ENCODE peak calls at places on chromosomes 16 and 17, in ten cellular contexts. Q, L, V, J, U, I, P, T, H and C are unnamed samples.

GRCh38 chr17:29076722-29077121 is 33.8 kb downstream of the PIPOX start:
- DNase-seq in Q (peak; percentile 76), L (no peak), V (no peak), J (no peak), U (no peak), I (no peak), P (no peak), T (no peak), H (no peak), C (no peak)

GRCh38 chr17:4536259-4536741 is 18.9 kb downstream of the MYBBP1A start:
- DNase-seq in Q (peak; percentile 62), L (no peak), V (no peak), J (no peak), U (no peak), I (no peak), P (no peak), T (no peak), H (no peak), C (no peak)

GRCh38 chr16:73996624-73997339 is 299.8 kb upstream of the PSMD7 start:
- DNase-seq in Q (no peak), L (no peak), V (no peak), J (no peak), U (no peak), I (no peak), P (no peak), T (no peak), H (no peak), C (no peak)

GRCh38 chr17:10197721-10198508 is 491 bp downstream of the GAS7 start:
- DNase-seq in Q (peak; percentile 54), L (peak; percentile 61), V (no peak), J (no peak), U (no peak), I (peak; percentile 30), P (peak; percentile 30), T (no peak), H (no peak), C (no peak)

GRCh38 chr16:87688876-87689815 is 76.6 kb downstream of the KLHDC4 start:
- DNase-seq in Q (no peak), L (no peak), V (no peak), J (no peak), U (no peak), I (no peak), P (no peak), T (no peak), H (no peak), C (no peak)

GRCh38 chr16:88955906-88956305 is 21.1 kb downstream of the CBFA2T3 start:
- DNase-seq in Q (no peak), L (no peak), V (no peak), J (no peak), U (no peak), I (no peak), P (no peak), T (no peak), H (no peak), C (no peak)

GRCh38 chr17:81406117-81406953 is 11.1 kb downstream of the BAHCC1 start:
- DNase-seq in Q (no peak), L (no peak), V (no peak), J (no peak), U (no peak), I (no peak), P (no peak), T (no peak), H (no peak), C (no peak)

GRCh38 chr16:28110479-28110878 is 47.0 kb upstream of the GSG1L start:
- DNase-seq in Q (no peak), L (no peak), V (no peak), J (no peak), U (no peak), I (no peak), P (no peak), T (no peak), H (no peak), C (no peak)

GRCh38 chr17:956905-957304 is 22.7 kb downstream of the NXN start:
- DNase-seq in Q (no peak), L (no peak), V (no peak), J (no peak), U (no peak), I (no peak), P (no peak), T (peak; percentile 69), H (no peak), C (no peak)

GRCh38 chr16:477287-477686 is 50.2 kb upstream of the CAPN15 start:
- DNase-seq in Q (no peak), L (no peak), V (no peak), J (no peak), U (no peak), I (peak; percentile 30), P (no peak), T (no peak), H (no peak), C (no peak)

GRCh38 chr16:86984975-86985655 is 332.1 kb downstream of the C16orf95 start:
- DNase-seq in Q (peak; percentile 12), L (no peak), V (peak; percentile 31), J (no peak), U (no peak), I (peak; percentile 60), P (no peak), T (no peak), H (no peak), C (no peak)

GRCh38 chr17:74646231-74646630 is 22.7 kb upstream of the CD300E start:
- DNase-seq in Q (peak; percentile 68), L (no peak), V (no peak), J (no peak), U (no peak), I (no peak), P (no peak), T (peak; percentile 74), H (no peak), C (no peak)

GRCh38 chr17:73342057-73342522 is 30.3 kb upstream of the CDC42EP4 start:
- DNase-seq in Q (peak; percentile 89), L (no peak), V (peak; percentile 87), J (no peak), U (peak; percentile 49), I (peak; percentile 67), P (peak; percentile 41), T (peak; percentile 93), H (peak; percentile 80), C (peak; percentile 52)

GRCh38 chr17:49845210-49845782 is 2.6 kb downstream of the TAC4 start:
- DNase-seq in Q (no peak), L (no peak), V (no peak), J (no peak), U (no peak), I (peak; percentile 61), P (no peak), T (no peak), H (peak; percentile 70), C (no peak)

GRCh38 chr17:49842846-49843245 is 5.0 kb downstream of the TAC4 start:
- DNase-seq in Q (no peak), L (no peak), V (no peak), J (no peak), U (no peak), I (no peak), P (no peak), T (no peak), H (no peak), C (no peak)

GRCh38 chr17:49836111-49837030 is 11.5 kb downstream of the TAC4 start:
- DNase-seq in Q (no peak), L (no peak), V (peak; percentile 78), J (peak; percentile 13), U (peak; percentile 71), I (no peak), P (no peak), T (peak; percentile 82), H (peak; percentile 89), C (no peak)

GRCh38 chr17:49843774-49844350 is 4.0 kb downstream of the TAC4 start:
- DNase-seq in Q (peak; percentile 71), L (no peak), V (no peak), J (no peak), U (no peak), I (no peak), P (no peak), T (peak; percentile 69), H (no peak), C (no peak)

GRCh38 chr17:49841548-49841947 is 6.3 kb downstream of the TAC4 start:
- DNase-seq in Q (no peak), L (no peak), V (no peak), J (no peak), U (no peak), I (no peak), P (no peak), T (no peak), H (no peak), C (no peak)
- TF ChIP-seq CTCF in Q (peak; percentile 50), L (no peak), V (no peak), J (no peak), U (no peak), I (no peak), P (no peak), T (no peak), H (no peak), C (no peak)

GRCh38 chr17:43719578-43719977 is 39.0 kb downstream of the SOST start:
- DNase-seq in Q (no peak), L (no peak), V (no peak), J (no peak), U (no peak), I (no peak), P (no peak), T (no peak), H (no peak), C (no peak)
- TF ChIP-seq CTCF in Q (no peak), L (no peak), V (no peak), J (no peak), U (no peak), I (no peak), P (no peak), T (no peak), H (no peak), C (no peak)

GRCh38 chr17:47895856-47896671 is at the start of gene SP2:
- DNase-seq in Q (peak; percentile 100), L (peak; percentile 97), V (peak; percentile 100), J (peak; percentile 100), U (peak; percentile 99), I (peak; percentile 98), P (peak; percentile 100), T (peak; percentile 100), H (peak; percentile 100), C (peak; percentile 99)
- TF ChIP-seq CTCF in Q (no peak), L (no peak), V (no peak), J (no peak), U (no peak), I (peak; percentile 47), P (no peak), T (no peak), H (no peak), C (no peak)

GRCh38 chr17:41618341-41619161 is 5.8 kb downstream of the KRT17 start:
- DNase-seq in Q (no peak), L (no peak), V (no peak), J (no peak), U (no peak), I (no peak), P (no peak), T (no peak), H (no peak), C (no peak)

GRCh38 chr17:41617698-41618097 is 5.1 kb upstream of the KRT16 start:
- DNase-seq in Q (no peak), L (no peak), V (no peak), J (no peak), U (no peak), I (no peak), P (no peak), T (no peak), H (no peak), C (no peak)

GRCh38 chr17:41619162-41619933 is 5.0 kb downstream of the KRT17 start:
- DNase-seq in Q (no peak), L (no peak), V (no peak), J (no peak), U (no peak), I (no peak), P (no peak), T (no peak), H (no peak), C (no peak)

GRCh38 chr17:41621916-41622315 is 2.5 kb downstream of the KRT17 start:
- DNase-seq in Q (no peak), L (no peak), V (no peak), J (no peak), U (no peak), I (no peak), P (no peak), T (no peak), H (no peak), C (no peak)

GRCh38 chr17:41620583-41621434 is 3.6 kb downstream of the KRT17 start:
- DNase-seq in Q (no peak), L (no peak), V (peak; percentile 29), J (no peak), U (no peak), I (no peak), P (no peak), T (no peak), H (no peak), C (no peak)
- TF ChIP-seq CTCF in Q (peak; percentile 31), L (no peak), V (no peak), J (no peak), U (no peak), I (no peak), P (no peak), T (no peak), H (no peak), C (no peak)